ENCODE peak calls at places on chromosome 14, in ten cellular contexts. F is esophagus squamous epithelium; Y is activated T-cell treated with anti-CD3 and anti-CD28 coated beads for 1 hour; U is astrocyte of the spinal cord; J is NCI-H1694; X is activated CD4-positive, alpha-beta T cell treated with anti-CD3 and anti-CD28 coated beads for 4 hours; S is NCI-H2081; C is Calu3; O is G401; G is T-cell. H is an unnamed sample.

GRCh38 chr14:60221441-60221840 is 27.6 kb upstream of the PPM1A start:
- DNase-seq in F (no peak), Y (no peak), U (no peak), J (no peak), X (no peak), S (no peak), C (no peak), O (no peak), G (no peak), H (no peak)

GRCh38 chr14:53766106-53766505 is 190.5 kb downstream of the BMP4 start:
- DNase-seq in F (no peak), Y (no peak), U (no peak), J (no peak), X (no peak), S (no peak), C (no peak), O (no peak), G (no peak), H (no peak)

GRCh38 chr14:69500736-69501135 is 16.2 kb downstream of the PLEKHD1 start:
- DNase-seq in F (no peak), Y (no peak), U (no peak), J (peak; percentile 72), X (no peak), S (no peak), C (no peak), O (peak; percentile 32), G (no peak), H (no peak)

GRCh38 chr14:61891251-61891650 is 129.0 kb downstream of the SNAPC1 start:
- DNase-seq in F (no peak), Y (no peak), U (peak; percentile 18), J (no peak), X (no peak), S (peak; percentile 14), C (no peak), O (no peak), G (no peak), H (no peak)

GRCh38 chr14:24095196-24096068 is 1.3 kb downstream of the PCK2 start:
- DNase-seq in F (no peak), Y (no peak), U (peak; percentile 4), J (no peak), X (peak; percentile 46), S (no peak), C (peak; percentile 34), O (peak; percentile 39), G (no peak), H (peak; percentile 92)

GRCh38 chr14:61562321-61563161 is 132.8 kb upstream of the HIF1A start:
- DNase-seq in F (no peak), Y (no peak), U (peak; percentile 99), J (no peak), X (peak; percentile 56), S (no peak), C (peak; percentile 63), O (no peak), G (no peak), H (no peak)

GRCh38 chr14:104803916-104804371 is 3.0 kb downstream of the ZBTB42 start:
- DNase-seq in F (no peak), Y (no peak), U (no peak), J (no peak), X (no peak), S (no peak), C (no peak), O (no peak), G (no peak), H (no peak)

GRCh38 chr14:29908652-29909577 is 18.7 kb downstream of the PRKD1 start:
- DNase-seq in F (no peak), Y (no peak), U (no peak), J (no peak), X (no peak), S (no peak), C (no peak), O (no peak), G (no peak), H (no peak)

GRCh38 chr14:69101331-69101826 is 51.5 kb downstream of the DCAF5 start:
- DNase-seq in F (no peak), Y (no peak), U (peak; percentile 85), J (no peak), X (peak; percentile 2), S (peak; percentile 3), C (peak; percentile 48), O (peak; percentile 58), G (no peak), H (no peak)

GRCh38 chr14:54606631-54607133 is 39.8 kb downstream of the SAMD4A start:
- DNase-seq in F (no peak), Y (no peak), U (peak; percentile 83), J (no peak), X (no peak), S (no peak), C (no peak), O (no peak), G (no peak), H (no peak)

GRCh38 chr14:57068511-57068910 is 200.2 kb downstream of the EXOC5 start:
- DNase-seq in F (no peak), Y (no peak), U (no peak), J (peak; percentile 56), X (no peak), S (no peak), C (no peak), O (peak; percentile 64), G (no peak), H (no peak)

GRCh38 chr14:68626386-68626785 is 166.5 kb downstream of the ZFP36L1 start:
- DNase-seq in F (no peak), Y (no peak), U (no peak), J (no peak), X (no peak), S (no peak), C (no peak), O (no peak), G (no peak), H (no peak)

GRCh38 chr14:31387091-31387490 is 33.3 kb downstream of the HEATR5A start:
- DNase-seq in F (no peak), Y (no peak), U (no peak), J (no peak), X (no peak), S (no peak), C (no peak), O (no peak), G (no peak), H (no peak)